ENCODE peak calls at places on chromosome X, in ten cellular contexts. L, X, G, W, Y, J, Q, V, O and B are unnamed samples.

GRCh38 chrX:84487365-84488353 is 14.6 kb downstream of the HDX start:
- DNase-seq in Y (no peak), O (no peak), W (no peak), Q (no peak), L (no peak), V (no peak), J (no peak), G (no peak), X (no peak), B (no peak)

GRCh38 chrX:63754141-63754859 is 30.7 kb downstream of the ARHGEF9 start:
- DNase-seq in L (peak; percentile 26), O (no peak), J (peak; percentile 1), V (no peak), X (peak; percentile 9), Q (peak; percentile 63), G (no peak), W (peak; percentile 37), Y (peak; percentile 22), B (peak; percentile 24)

GRCh38 chrX:97446298-97446882 is 562.7 kb downstream of the RPA4 start:
- DNase-seq in J (no peak), G (no peak), Y (no peak), X (no peak), Q (no peak), L (no peak), V (no peak), O (no peak), W (no peak), B (no peak)

GRCh38 chrX:153396320-153397195 is 4.6 kb downstream of the PNMA6E start:
- DNase-seq in L (no peak), G (no peak), W (no peak), Q (no peak), Y (no peak), V (no peak), X (no peak), J (no peak), O (no peak), B (no peak)

GRCh38 chrX:54292755-54293154 is 65.1 kb downstream of the WNK3 start:
- DNase-seq in Y (no peak), G (no peak), V (no peak), Q (no peak), W (no peak), L (no peak), X (no peak), J (no peak), O (no peak), B (no peak)

GRCh38 chrX:52271212-52271611 is 86.5 kb downstream of the MAGED4 start:
- DNase-seq in G (no peak), Y (no peak), L (peak; percentile 0), Q (peak; percentile 29), V (no peak), W (no peak), X (no peak), O (no peak), J (no peak), B (no peak)

GRCh38 chrX:81377329-81377728 is 175.4 kb downstream of the SH3BGRL start:
- DNase-seq in G (no peak), X (no peak), V (no peak), L (peak; percentile 16), O (no peak), Q (peak; percentile 20), J (no peak), Y (no peak), W (no peak), B (peak; percentile 1)

GRCh38 chrX:39477438-39478120 is 620.2 kb downstream of the BCOR start:
- DNase-seq in G (no peak), Y (peak; percentile 25), W (no peak), Q (peak; percentile 81), J (no peak), V (peak; percentile 79), O (no peak), L (peak; percentile 25), X (peak; percentile 1), B (peak; percentile 22)

GRCh38 chrX:790780-791360 is 160.3 kb downstream of the SHOX start:
- DNase-seq in V (no peak), Q (no peak), G (no peak), J (no peak), X (no peak), W (no peak), Y (no peak), O (no peak), L (no peak), B (no peak)

GRCh38 chrX:1587161-1587560 is 4.2 kb upstream of the AKAP17A start:
- DNase-seq in W (no peak), X (no peak), G (no peak), Y (no peak), O (no peak), J (no peak), V (no peak), L (no peak), Q (no peak), B (no peak)

GRCh38 chrX:73930300-73930699 is 367.3 kb downstream of the CHIC1 start:
- DNase-seq in Q (no peak), G (no peak), W (no peak), Y (no peak), V (no peak), L (no peak), X (no peak), O (no peak), J (no peak), B (no peak)

GRCh38 chrX:15376956-15377355 is 7.3 kb downstream of the VEGFD start:
- DNase-seq in Y (no peak), O (no peak), J (no peak), X (no peak), W (no peak), V (no peak), L (no peak), G (no peak), Q (no peak), B (no peak)

GRCh38 chrX:133972916-133973315 is 12.5 kb downstream of the GPC3 start:
- DNase-seq in L (no peak), O (no peak), J (no peak), X (no peak), W (no peak), G (no peak), V (no peak), Q (no peak), Y (no peak), B (no peak)

GRCh38 chrX:94288325-94288724 is 614.3 kb downstream of the FAM133A start:
- DNase-seq in G (no peak), J (no peak), L (no peak), V (no peak), W (no peak), Y (no peak), Q (no peak), O (no peak), X (no peak), B (no peak)

GRCh38 chrX:64975491-64975890 is 759 bp downstream of the ZC4H2 start:
- DNase-seq in X (no peak), Y (peak; percentile 11), Q (peak; percentile 38), G (no peak), L (peak; percentile 32), O (peak; percentile 5), W (peak; percentile 34), V (peak; percentile 13), J (peak; percentile 40), B (peak; percentile 0)

GRCh38 chrX:115712484-115712883 is 151.5 kb downstream of the PLS3 start:
- DNase-seq in W (no peak), G (no peak), L (no peak), O (no peak), V (no peak), X (no peak), Y (no peak), Q (no peak), J (no peak), B (no peak)

GRCh38 chrX:120428309-120428708 is 40.8 kb downstream of the LAMP2 start:
- DNase-seq in O (peak; percentile 4), Y (no peak), V (no peak), J (no peak), Q (peak; percentile 15), L (peak; percentile 27), X (no peak), G (no peak), W (no peak), B (no peak)

GRCh38 chrX:15416133-15416993 is 32.1 kb upstream of the VEGFD start:
- DNase-seq in L (no peak), W (no peak), X (no peak), O (no peak), G (no peak), V (no peak), J (no peak), Q (no peak), Y (no peak), B (no peak)

DNA sequence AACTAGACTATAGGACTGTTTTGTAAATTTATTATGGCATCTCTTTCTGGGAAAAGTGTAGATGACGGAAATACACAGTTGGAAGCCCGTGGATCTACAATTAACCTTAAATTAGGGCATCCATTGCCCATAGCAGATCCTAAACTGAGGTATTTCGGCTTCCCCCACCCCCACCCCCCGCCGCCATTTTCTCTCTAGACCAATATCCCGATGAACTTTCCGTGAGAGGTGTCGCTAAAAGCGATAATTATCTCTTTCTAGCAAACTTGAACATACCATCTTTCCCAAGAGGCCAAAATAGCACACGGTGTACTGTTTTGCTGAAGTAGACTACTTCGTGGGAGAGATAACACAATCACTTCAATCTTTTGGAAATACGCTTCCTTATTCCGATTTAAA is 584 bp downstream of the KLHL15 start:
- DNase-seq in W (no peak), X (no peak), Q (peak; percentile 25), G (no peak), L (peak; percentile 2), V (no peak), Y (no peak), O (no peak), J (no peak), B (no peak)
- H3K27ac ChIP-seq in W (peak overlapping the region; percentile 93), X (no peak overlapping the region), Q (peak overlapping the region; percentile 59), G (peak overlapping the region; percentile 96), L (no peak overlapping the region), V (peak overlapping the region; percentile 96), Y (no peak overlapping the region), O (peak overlapping the region; percentile 94), J (peak overlapping the region; percentile 92), B (peak overlapping the region; percentile 80)

DNA sequence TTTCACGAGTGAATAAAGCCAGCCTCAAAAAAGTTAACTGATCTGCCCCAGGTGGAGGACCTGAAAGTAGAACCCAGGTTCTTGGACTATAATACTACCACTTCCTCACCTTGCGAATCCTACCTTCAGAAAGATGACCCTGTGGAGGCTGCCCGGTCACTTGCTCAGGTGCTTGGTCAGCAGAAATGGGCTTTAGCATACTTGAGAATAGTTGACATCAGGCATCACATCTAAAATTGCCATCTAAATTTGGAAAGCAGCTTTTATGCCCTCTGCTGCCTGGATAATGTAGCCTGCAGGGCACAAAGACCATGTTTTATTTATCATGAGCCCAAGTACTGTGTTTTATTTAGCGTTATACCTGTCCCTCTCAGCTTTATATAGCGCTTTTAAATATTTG is 3.0 kb downstream of the BCLAF3 start:
- DNase-seq in Q (no peak), X (no peak), O (no peak), G (no peak), W (no peak), L (no peak), Y (no peak), V (no peak), J (no peak), B (no peak)
- H3K27ac ChIP-seq in Q (no peak overlapping the region), X (no peak overlapping the region), O (no peak overlapping the region), G (no peak overlapping the region), W (no peak overlapping the region), L (no peak overlapping the region), Y (no peak overlapping the region), V (no peak overlapping the region), J (no peak overlapping the region), B (no peak overlapping the region)

GRCh38 chrX:71198066-71198465 is 25.0 kb upstream of the GJB1 start:
- DNase-seq in O (no peak), L (peak; percentile 64), W (no peak), Q (no peak), V (no peak), Y (no peak), G (no peak), J (no peak), X (no peak), B (peak; percentile 32)
- H3K27ac ChIP-seq in O (no peak overlapping the region), L (peak overlapping the region; percentile 65), W (peak overlapping the region; percentile 25), Q (no peak overlapping the region), V (no peak overlapping the region), Y (peak overlapping the region; percentile 48), G (no peak overlapping the region), J (no peak overlapping the region), X (no peak overlapping the region), B (peak overlapping the region; percentile 20)

GRCh38 chrX:68676340-68676739 is 28.9 kb downstream of the STARD8 start:
- DNase-seq in L (no peak), X (no peak), G (no peak), J (no peak), O (no peak), W (no peak), Y (no peak), V (no peak), Q (no peak), B (no peak)
- H3K27ac ChIP-seq in L (no peak overlapping the region), X (no peak overlapping the region), G (no peak overlapping the region), J (no peak overlapping the region), O (no peak overlapping the region), W (no peak overlapping the region), Y (no peak overlapping the region), V (no peak overlapping the region), Q (no peak overlapping the region), B (no peak overlapping the region)